ENCODE peak calls at places on chromosome 3, in nine cellular contexts. Q is kidney epithelial cell, X is IMR-90, I is Panc1, A is retinal pigment epithelial cell, R is HL-60, O is pancreas, V is right atrium auricular region, G is cardiac muscle cell. N is an unnamed sample.

GRCh38 chr3:65170357-65171090 is 482.7 kb upstream of the ADAMTS9 start:
- DNase-seq in I (no peak), Q (no peak), X (peak), G (peak), A (peak), V (peak), O (peak), R (no peak), N (peak)

GRCh38 chr3:59374812-59375211 is 325.0 kb upstream of the CFAP20DC start:
- DNase-seq in A (no peak), I (no peak), O (no peak), R (no peak), X (no peak), V (no peak), Q (no peak), G (no peak), N (no peak)

GRCh38 chr3:124491098-124491497 is 239.2 kb upstream of the UMPS start:
- DNase-seq in Q (no peak), V (no peak), X (no peak), I (no peak), G (no peak), A (no peak), R (no peak), O (no peak), N (no peak)

GRCh38 chr3:46006646-46007045 is 11.0 kb upstream of the FYCO1 start:
- DNase-seq in G (peak), Q (no peak), O (no peak), A (no peak), I (no peak), R (no peak), V (no peak), X (peak), N (no peak)

GRCh38 chr3:79558943-79559342 is 208.9 kb downstream of the ROBO1 start:
- DNase-seq in X (no peak), O (no peak), I (no peak), G (no peak), Q (no peak), A (no peak), V (no peak), R (peak), N (no peak)

GRCh38 chr3:34988296-34988695 is 651.0 kb upstream of the ARPP21 start:
- DNase-seq in O (no peak), Q (no peak), G (no peak), R (no peak), I (no peak), V (no peak), A (no peak), X (no peak), N (no peak)

GRCh38 chr3:121431717-121432517 is 113.9 kb downstream of the POLQ start:
- DNase-seq in V (no peak), I (no peak), A (peak), R (no peak), X (peak), Q (peak), O (no peak), G (peak), N (no peak)

GRCh38 chr3:9911863-9912262 is 5.0 kb upstream of the IL17RC start:
- DNase-seq in V (no peak), X (no peak), A (no peak), I (no peak), O (no peak), R (no peak), G (no peak), Q (no peak), N (no peak)

GRCh38 chr3:26840272-26840870 is 217.8 kb downstream of the LRRC3B start:
- DNase-seq in R (no peak), Q (no peak), A (no peak), V (no peak), G (no peak), I (no peak), O (peak), X (no peak), N (no peak)

GRCh38 chr3:71579934-71580318 is 3.6 kb downstream of the FOXP1 start:
- DNase-seq in V (no peak), O (peak), G (peak), X (peak), R (peak), Q (no peak), I (no peak), A (no peak), N (no peak)

GRCh38 chr3:32276279-32276841 is 37.9 kb downstream of the CMTM8 start:
- DNase-seq in O (no peak), I (no peak), G (peak), R (peak), V (no peak), X (peak), Q (no peak), A (no peak), N (no peak)

GRCh38 chr3:118144919-118145318 is 889.7 kb downstream of the IGSF11 start:
- DNase-seq in G (no peak), A (no peak), X (no peak), V (no peak), O (no peak), Q (no peak), R (no peak), I (no peak), N (no peak)

GRCh38 chr3:133938770-133939495 is 43.3 kb upstream of the RAB6B start:
- DNase-seq in V (no peak), Q (no peak), I (no peak), R (no peak), G (peak), A (no peak), X (peak), O (no peak), N (no peak)

GRCh38 chr3:183807329-183807728 is 18.0 kb downstream of the MAP6D1 start:
- DNase-seq in Q (no peak), X (no peak), R (no peak), I (no peak), V (no peak), A (no peak), G (no peak), O (no peak), N (no peak)

GRCh38 chr3:147318900-147319299 is 87.4 kb downstream of the ZIC4 start:
- DNase-seq in X (no peak), O (no peak), V (no peak), A (no peak), R (no peak), G (no peak), Q (no peak), I (no peak), N (no peak)

GRCh38 chr3:143421556-143421955 is 302.0 kb downstream of the CHST2 start:
- DNase-seq in A (no peak), O (no peak), I (no peak), G (no peak), X (no peak), R (no peak), Q (no peak), V (no peak), N (no peak)

GRCh38 chr3:101963902-101964362 is 114.6 kb downstream of the NFKBIZ start:
- DNase-seq in G (peak), A (no peak), R (no peak), Q (no peak), V (no peak), X (peak), I (no peak), O (no peak), N (no peak)

GRCh38 chr3:32296251-32297204 is 58.0 kb downstream of the CMTM8 start:
- DNase-seq in I (peak), V (peak), Q (no peak), A (no peak), R (peak), X (peak), O (peak), G (peak), N (peak)

GRCh38 chr3:123535580-123535979 is 49.3 kb downstream of the HACD2 start:
- DNase-seq in R (no peak), I (no peak), G (peak), A (no peak), X (peak), V (no peak), Q (peak), O (no peak), N (no peak)

GRCh38 chr3:140288575-140288974 is 353.6 kb downstream of the CLSTN2 start:
- DNase-seq in X (no peak), R (no peak), Q (no peak), I (no peak), G (no peak), O (no peak), A (peak), V (no peak), N (no peak)

GRCh38 chr3:113132571-113132996 is 78.8 kb upstream of the BOC start:
- DNase-seq in I (no peak), V (no peak), R (no peak), G (peak), Q (no peak), X (peak), A (no peak), O (no peak), N (no peak)

GRCh38 chr3:44065741-44066140 is 175.9 kb upstream of the TOPAZ1 start:
- DNase-seq in O (no peak), I (no peak), V (no peak), G (no peak), Q (no peak), A (no peak), X (no peak), R (no peak), N (no peak)

GRCh38 chr3:141076026-141076797 is 25.1 kb downstream of the SPSB4 start:
- DNase-seq in X (no peak), A (no peak), Q (no peak), O (peak), R (no peak), G (no peak), V (no peak), I (no peak), N (no peak)

GRCh38 chr3:81005992-81006391 is 755.5 kb downstream of the GBE1 start:
- DNase-seq in A (no peak), O (no peak), X (no peak), G (no peak), R (no peak), V (no peak), I (no peak), Q (no peak), N (no peak)

GRCh38 chr3:99965077-99965476 is 147.4 kb downstream of the CMSS1 start:
- DNase-seq in V (no peak), I (no peak), A (no peak), Q (no peak), O (peak), G (peak), R (no peak), X (peak), N (no peak)

GRCh38 chr3:147257972-147258371 is 148.4 kb downstream of the ZIC4 start:
- DNase-seq in Q (no peak), I (no peak), V (no peak), O (no peak), R (no peak), X (no peak), G (no peak), A (no peak), N (no peak)

GRCh38 chr3:52047295-52047960 is 8.9 kb downstream of the DUSP7 start:
- DNase-seq in O (no peak), I (no peak), V (no peak), X (no peak), Q (no peak), R (no peak), G (no peak), A (peak), N (no peak)

GRCh38 chr3:132629928-132630327 is 29.7 kb downstream of the ACAD11 start:
- DNase-seq in O (no peak), X (peak), V (no peak), Q (no peak), G (peak), A (no peak), R (no peak), I (no peak), N (no peak)

GRCh38 chr3:151753846-151754245 is 20.1 kb downstream of the AADACL2 start:
- DNase-seq in O (no peak), I (no peak), V (no peak), Q (peak), G (no peak), X (no peak), R (no peak), A (no peak), N (no peak)

GRCh38 chr3:45509038-45509767 is 85.3 kb upstream of the LIMD1 start:
- DNase-seq in I (no peak), R (no peak), V (no peak), O (no peak), G (peak), A (no peak), X (peak), Q (peak), N (no peak)

GRCh38 chr3:57981483-57982087 is 26.6 kb upstream of the FLNB start:
- DNase-seq in O (no peak), R (no peak), Q (no peak), I (no peak), X (no peak), G (no peak), A (no peak), V (no peak), N (no peak)

GRCh38 chr3:13492048-13492447 is 11.9 kb downstream of the HDAC11 start:
- DNase-seq in X (no peak), A (no peak), I (no peak), R (no peak), Q (no peak), O (no peak), G (no peak), V (no peak), N (no peak)

GRCh38 chr3:159804726-159805410 is 183.8 kb upstream of the IL12A start:
- DNase-seq in I (peak), Q (no peak), O (peak), R (peak), X (peak), A (peak), G (peak), V (peak), N (peak)

GRCh38 chr3:45617430-45618080 is 23.0 kb downstream of the LIMD1 start:
- DNase-seq in X (no peak), R (no peak), G (no peak), V (no peak), A (no peak), I (no peak), Q (no peak), O (peak), N (peak)

GRCh38 chr3:4474683-4475490 is 7.8 kb upstream of the SUMF1 start:
- DNase-seq in A (no peak), G (peak), I (no peak), X (peak), O (peak), V (peak), Q (peak), R (peak), N (peak)

GRCh38 chr3:186772886-186773417 is 10.4 kb upstream of the EIF4A2 start:
- DNase-seq in G (peak), Q (no peak), X (no peak), I (no peak), V (peak), O (peak), A (no peak), R (peak), N (peak)

GRCh38 chr3:186772281-186772885 is 11.0 kb upstream of the EIF4A2 start:
- DNase-seq in X (no peak), G (no peak), O (no peak), Q (no peak), R (no peak), A (no peak), V (no peak), I (no peak), N (no peak)

GRCh38 chr3:186779204-186779603 is 4.2 kb upstream of the EIF4A2 start:
- DNase-seq in A (no peak), V (no peak), R (no peak), I (no peak), G (no peak), Q (no peak), O (no peak), X (no peak), N (no peak)

GRCh38 chr3:186775999-186776398 is 7.4 kb upstream of the EIF4A2 start:
- DNase-seq in Q (no peak), X (no peak), R (no peak), O (no peak), G (peak), I (no peak), A (peak), V (no peak), N (no peak)
- TF ChIP-seq CTCF in Q (peak), X (no peak), R (no peak), O (no peak), G (peak), I (no peak), A (peak), V (no peak), N (no peak)

GRCh38 chr3:182792901-182793662 is at the start of gene ATP11B:
- DNase-seq in A (peak), O (peak), V (peak), I (peak), R (peak), X (peak), G (peak), Q (no peak), N (peak)
- H3K4me3 ChIP-seq in A (peak), O (peak), V (peak), I (peak), R (peak), X (peak), G (peak), Q (peak), N (peak)

GRCh38 chr3:16790432-16791379 is 94.0 kb upstream of the PLCL2 start:
- DNase-seq in A (no peak), I (no peak), V (no peak), Q (no peak), R (no peak), X (no peak), O (no peak), G (peak), N (no peak)

GRCh38 chr3:16789344-16790100 is 95.2 kb upstream of the PLCL2 start:
- DNase-seq in Q (no peak), G (no peak), R (peak), V (no peak), I (no peak), X (no peak), A (no peak), O (no peak), N (no peak)

GRCh38 chr3:16788440-16789057 is 96.2 kb upstream of the PLCL2 start:
- DNase-seq in I (no peak), Q (no peak), A (no peak), R (peak), O (no peak), G (no peak), X (no peak), V (no peak), N (no peak)

GRCh38 chr3:16784958-16785357 is 99.8 kb upstream of the PLCL2 start:
- DNase-seq in V (no peak), A (no peak), G (no peak), R (no peak), Q (no peak), X (no peak), I (no peak), O (no peak), N (no peak)
- TF ChIP-seq CTCF in V (no peak), A (no peak), G (no peak), R (no peak), Q (no peak), X (no peak), I (no peak), O (no peak), N (no peak)

GRCh38 chr3:49198161-49198560 is 26.8 kb downstream of the KLHDC8B start:
- DNase-seq in Q (no peak), X (no peak), R (no peak), O (no peak), G (no peak), I (no peak), V (no peak), A (no peak), N (no peak)

GRCh38 chr3:49199900-49200281 is 28.5 kb downstream of the KLHDC8B start:
- DNase-seq in R (no peak), X (no peak), A (no peak), Q (no peak), V (no peak), O (no peak), G (peak), I (no peak), N (no peak)

GRCh38 chr3:49199244-49199899 is 28.0 kb downstream of the KLHDC8B start:
- DNase-seq in O (peak), R (no peak), A (peak), I (no peak), G (peak), V (peak), Q (peak), X (peak), N (peak)

GRCh38 chr3:49198611-49199230 is 27.3 kb downstream of the KLHDC8B start:
- DNase-seq in G (no peak), V (no peak), Q (no peak), X (no peak), A (no peak), R (no peak), O (no peak), I (no peak), N (no peak)
- H3K4me3 ChIP-seq in G (no peak), V (peak), Q (peak), X (no peak), A (peak), R (no peak), O (peak), I (no peak), N (no peak)

N was measured in left lung.